ENCODE peak calls at places on chromosomes 5 and 9, in six cellular contexts. C, G, V, J, E and P are unnamed samples.
A peak's percentile ranks its signal among the peaks of the same experiment; 100 is the strongest.

GRCh38 chr5:17127743-17128231 is 89.6 kb upstream of the BASP1 start:
- DNase-seq in V (peak; percentile 78), J (no peak), C (no peak), G (no peak), E (no peak), P (no peak)

GRCh38 chr9:107751522-107752235 is 262.1 kb upstream of the KLF4 start:
- DNase-seq in V (peak; percentile 33), E (no peak), C (no peak), J (no peak), G (no peak), P (no peak)

GRCh38 chr9:14366071-14366470 is 52.1 kb upstream of the NFIB start:
- DNase-seq in V (peak; percentile 81), G (no peak), J (no peak), E (no peak), C (no peak), P (no peak)

GRCh38 chr9:127919253-127919815 is 2.5 kb upstream of the ST6GALNAC4 start:
- DNase-seq in V (peak; percentile 93), J (no peak), C (no peak), E (no peak), G (no peak), P (no peak)

GRCh38 chr9:24436761-24437160 is 108.9 kb downstream of the IZUMO3 start:
- DNase-seq in C (no peak), E (no peak), G (no peak), V (no peak), J (no peak), P (no peak)

GRCh38 chr5:137503456-137503855 is 4.3 kb upstream of the SPOCK1 start:
- DNase-seq in E (no peak), J (no peak), G (no peak), V (no peak), C (no peak), P (no peak)

GRCh38 chr5:180605554-180606214 is 14.4 kb upstream of the SCGB3A1 start:
- DNase-seq in V (peak; percentile 73), C (peak; percentile 22), E (peak; percentile 46), G (peak; percentile 58), J (no peak), P (peak; percentile 73)

GRCh38 chr9:19429590-19429989 is 20.8 kb downstream of the ACER2 start:
- DNase-seq in V (no peak), C (no peak), J (no peak), E (no peak), G (no peak), P (no peak)

GRCh38 chr5:32687167-32687831 is 23.8 kb upstream of the NPR3 start:
- DNase-seq in G (no peak), E (peak; percentile 51), C (no peak), V (no peak), J (no peak), P (no peak)

GRCh38 chr5:155254399-155254798 is 240.8 kb downstream of the KIF4B start:
- DNase-seq in G (no peak), V (no peak), C (no peak), J (no peak), E (no peak), P (no peak)

GRCh38 chr5:60497706-60498500 is 202.1 kb downstream of the DEPDC1B start:
- DNase-seq in C (no peak), E (no peak), J (no peak), V (no peak), G (no peak), P (no peak)

GRCh38 chr5:109388407-109388806 is 21.4 kb downstream of the PJA2 start:
- DNase-seq in E (no peak), C (no peak), V (peak; percentile 13), G (no peak), J (no peak), P (no peak)

GRCh38 chr9:106818034-106818433 is 44.9 kb upstream of the ZNF462 start:
- DNase-seq in J (no peak), V (no peak), G (no peak), E (no peak), C (no peak), P (no peak)

GRCh38 chr9:77457916-77458592 is 190.1 kb downstream of the GNA14 start:
- DNase-seq in G (peak; percentile 45), J (no peak), C (no peak), V (peak; percentile 75), E (peak; percentile 59), P (peak; percentile 60)

GRCh38 chr9:132486706-132487350 is 76.8 kb downstream of the CFAP77 start:
- DNase-seq in V (no peak), G (no peak), E (no peak), J (no peak), C (no peak), P (peak; percentile 12)

GRCh38 chr5:123261752-123262151 is 161.5 kb downstream of the CEP120 start:
- DNase-seq in G (no peak), V (no peak), C (no peak), J (no peak), E (no peak), P (no peak)

GRCh38 chr5:72552041-72552557 is 44.9 kb upstream of the ZNF366 start:
- DNase-seq in J (no peak), G (no peak), V (no peak), C (no peak), E (no peak), P (no peak)

GRCh38 chr9:70924905-70925547 is 196.4 kb downstream of the TRPM3 start:
- DNase-seq in C (no peak), E (peak; percentile 66), V (peak; percentile 62), G (no peak), J (no peak), P (peak; percentile 11)

GRCh38 chr5:27406020-27406419 is 367.6 kb upstream of the CDH9 start:
- DNase-seq in V (no peak), J (no peak), G (no peak), C (no peak), E (no peak), P (no peak)

GRCh38 chr9:37963936-37964739 is 60.2 kb upstream of the SLC25A51 start:
- DNase-seq in C (no peak), V (peak; percentile 68), G (peak; percentile 9), J (no peak), E (no peak), P (no peak)

GRCh38 chr9:129145841-129146292 is 32.2 kb downstream of the IER5L start:
- DNase-seq in C (no peak), G (no peak), E (no peak), V (peak; percentile 89), J (no peak), P (no peak)

GRCh38 chr9:70412678-70413426 is 1.6 kb downstream of the KLF9 start:
- DNase-seq in G (peak; percentile 15), C (peak; percentile 26), J (peak; percentile 94), V (peak; percentile 77), E (peak; percentile 37), P (no peak)

GRCh38 chr9:93894691-93895079 is 60.5 kb downstream of the BARX1 start:
- DNase-seq in E (peak; percentile 9), V (no peak), G (no peak), J (no peak), C (no peak), P (no peak)

GRCh38 chr5:34571380-34572041 is 84.6 kb upstream of the RAI14 start:
- DNase-seq in C (no peak), E (no peak), J (no peak), V (peak; percentile 39), G (no peak), P (no peak)

GRCh38 chr5:94632024-94632423 is 13.6 kb downstream of the SLF1 start:
- DNase-seq in G (no peak), V (no peak), J (no peak), E (no peak), C (no peak), P (no peak)

GRCh38 chr5:135394095-135394494 is 4.9 kb downstream of the MACROH2A1 start:
- DNase-seq in V (no peak), E (no peak), J (no peak), C (no peak), G (no peak), P (no peak)

GRCh38 chr9:108087781-108088180 is 598.2 kb upstream of the KLF4 start:
- DNase-seq in E (no peak), C (no peak), G (no peak), J (no peak), V (no peak), P (no peak)

GRCh38 chr5:72187388-72188070 is 80.3 kb downstream of the MAP1B start:
- DNase-seq in E (no peak), G (no peak), J (no peak), V (no peak), C (no peak), P (no peak)

GRCh38 chr5:137754961-137755762 is 999 bp upstream of the HNRNPA0 start:
- DNase-seq in E (no peak), G (no peak), C (no peak), J (no peak), V (no peak), P (no peak)

GRCh38 chr5:80959768-80960442 is at the start of gene RASGRF2:
- DNase-seq in G (no peak), V (peak; percentile 80), E (peak; percentile 6), C (no peak), J (no peak), P (no peak)

GRCh38 chr9:33044677-33045282 is 19.7 kb downstream of the DNAJA1 start:
- DNase-seq in V (peak; percentile 13), G (peak; percentile 31), E (peak; percentile 50), J (no peak), C (no peak), P (no peak)

GRCh38 chr9:32289756-32290155 is 94.7 kb upstream of the ACO1 start:
- DNase-seq in V (no peak), E (no peak), G (no peak), C (no peak), J (no peak), P (no peak)

GRCh38 chr5:129400395-129400983 is 59.6 kb upstream of the ADAMTS19 start:
- DNase-seq in E (no peak), V (no peak), C (no peak), G (no peak), J (no peak), P (no peak)